ENCODE peak calls at places on chromosomes 11 and 22, in five cellular contexts. O, B, J, L and Z are unnamed samples.

GRCh38 chr11:17978553-17979287 is 34.1 kb downstream of the SERGEF start:
- DNase-seq in B (no peak), L (peak), J (peak), O (peak), Z (peak)

GRCh38 chr22:22769434-22770279 is 118.0 kb upstream of the IGLL5 start:
- DNase-seq in J (no peak), B (no peak), L (no peak), O (no peak), Z (no peak)

GRCh38 chr22:22099833-22100812 is 117.5 kb upstream of the TOP3B start:
- DNase-seq in J (no peak), B (no peak), O (no peak), L (no peak), Z (no peak)

GRCh38 chr11:118437046-118437735 is 899 bp downstream of the KMT2A start:
- DNase-seq in B (no peak), O (peak), J (peak), L (peak), Z (peak)

GRCh38 chr11:106249857-106250256 is 172.4 kb downstream of the AASDHPPT start:
- DNase-seq in O (no peak), J (no peak), L (no peak), B (no peak), Z (no peak)

GRCh38 chr22:42584364-42584940 is 30.2 kb downstream of the POLDIP3 start:
- DNase-seq in L (no peak), B (no peak), J (no peak), O (no peak), Z (no peak)

GRCh38 chr22:27692243-27692642 is 109.3 kb downstream of the MN1 start:
- DNase-seq in O (no peak), J (no peak), L (no peak), B (no peak), Z (no peak)

GRCh38 chr22:40922484-40923303 is 28.5 kb upstream of the RBX1 start:
- DNase-seq in B (no peak), O (no peak), J (no peak), L (no peak), Z (no peak)

GRCh38 chr11:62266558-62266957 is 3.4 kb upstream of the SCGB2A2 start:
- DNase-seq in B (no peak), O (no peak), L (no peak), J (no peak), Z (no peak)

GRCh38 chr11:62267576-62267975 is 2.4 kb upstream of the SCGB2A2 start:
- DNase-seq in J (no peak), O (no peak), L (no peak), B (no peak), Z (no peak)

GRCh38 chr11:62273284-62273683 is 3.3 kb downstream of the SCGB2A2 start:
- DNase-seq in J (no peak), L (no peak), O (no peak), B (no peak), Z (no peak)

GRCh38 chr11:62267050-62267449 is 2.9 kb upstream of the SCGB2A2 start:
- DNase-seq in O (no peak), B (no peak), L (no peak), J (no peak), Z (no peak)

GRCh38 chr11:62269654-62270278 is at the start of gene SCGB2A2:
- DNase-seq in J (no peak), B (no peak), L (no peak), O (no peak), Z (no peak)
- TF ChIP-seq CTCF in J (no peak), B (no peak), L (peak), O (peak), Z (peak)

GRCh38 chr11:60747359-60747873 is 9.3 kb upstream of the MS4A15 start:
- DNase-seq in O (no peak), L (no peak), J (no peak), B (no peak), Z (no peak)
- TF ChIP-seq POLR2A in O (no peak), L (no peak), J (no peak), B (no peak), Z (no peak)

GRCh38 chr11:62166371-62166770 is 23.6 kb upstream of the SCGB1D1 start:
- DNase-seq in L (no peak), O (no peak), J (no peak), B (no peak), Z (no peak)

GRCh38 chr11:62169448-62169847 is 20.6 kb upstream of the SCGB1D1 start:
- DNase-seq in J (no peak), O (peak), B (no peak), L (peak), Z (peak)

GRCh38 chr11:62169935-62170334 is 20.1 kb upstream of the SCGB1D1 start:
- DNase-seq in O (no peak), J (no peak), B (no peak), L (no peak), Z (no peak)

GRCh38 chr11:62176766-62177165 is 13.2 kb upstream of the SCGB1D1 start:
- DNase-seq in O (no peak), B (no peak), J (no peak), L (no peak), Z (no peak)

GRCh38 chr11:62171261-62171723 is 18.7 kb upstream of the SCGB1D1 start:
- DNase-seq in O (peak), B (peak), L (peak), J (peak), Z (no peak)
- TF ChIP-seq CTCF in O (peak), B (peak), L (peak), J (peak), Z (peak)

DNA sequence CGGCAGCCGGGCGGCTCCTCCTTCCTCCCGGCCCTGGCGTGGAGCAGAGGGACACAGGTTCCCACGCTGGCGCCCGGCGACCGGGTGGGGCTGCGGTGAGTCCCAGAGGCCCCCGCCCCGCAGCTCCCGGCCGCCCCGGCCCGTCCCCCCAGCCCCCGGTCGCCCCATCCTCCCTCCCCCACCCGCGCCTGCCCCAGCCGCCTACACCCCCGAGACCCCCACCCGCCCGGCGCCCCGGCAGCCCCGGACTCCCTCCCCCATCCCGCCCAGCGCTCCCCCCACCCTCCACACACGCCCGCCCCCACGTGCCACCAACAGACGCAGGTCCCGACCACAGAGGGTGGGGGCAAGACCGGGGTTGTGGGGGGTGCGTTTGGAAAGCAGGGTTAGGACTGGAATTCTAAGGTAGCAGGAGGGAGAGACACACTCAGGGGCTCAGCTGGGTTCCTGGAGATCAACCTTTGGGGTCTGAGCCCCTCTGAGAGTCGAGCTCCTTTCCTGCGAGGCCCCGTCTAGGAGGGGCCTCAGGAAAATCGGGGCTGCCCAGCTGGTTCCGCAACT is 299 bp downstream of the PGGHG start:
- DNase-seq in J (no peak), B (peak), L (peak), O (no peak), Z (no peak)
- TF ChIP-seq POLR2A in J (no peak), B (no peak), L (no peak), O (no peak), Z (no peak)

GRCh38 chr11:12102588-12103410 is 7.6 kb upstream of the MICAL2 start:
- DNase-seq in O (no peak), L (no peak), B (no peak), J (no peak), Z (no peak)
- TF ChIP-seq CTCF in O (peak), L (no peak), B (no peak), J (no peak), Z (no peak)

GRCh38 chr22:31853736-31854500 is 90.4 kb upstream of the YWHAH start:
- DNase-seq in L (no peak), O (no peak), B (no peak), J (no peak), Z (no peak)
- TF ChIP-seq POLR2A in L (no peak), O (no peak), B (no peak), J (no peak), Z (no peak)

DNA sequence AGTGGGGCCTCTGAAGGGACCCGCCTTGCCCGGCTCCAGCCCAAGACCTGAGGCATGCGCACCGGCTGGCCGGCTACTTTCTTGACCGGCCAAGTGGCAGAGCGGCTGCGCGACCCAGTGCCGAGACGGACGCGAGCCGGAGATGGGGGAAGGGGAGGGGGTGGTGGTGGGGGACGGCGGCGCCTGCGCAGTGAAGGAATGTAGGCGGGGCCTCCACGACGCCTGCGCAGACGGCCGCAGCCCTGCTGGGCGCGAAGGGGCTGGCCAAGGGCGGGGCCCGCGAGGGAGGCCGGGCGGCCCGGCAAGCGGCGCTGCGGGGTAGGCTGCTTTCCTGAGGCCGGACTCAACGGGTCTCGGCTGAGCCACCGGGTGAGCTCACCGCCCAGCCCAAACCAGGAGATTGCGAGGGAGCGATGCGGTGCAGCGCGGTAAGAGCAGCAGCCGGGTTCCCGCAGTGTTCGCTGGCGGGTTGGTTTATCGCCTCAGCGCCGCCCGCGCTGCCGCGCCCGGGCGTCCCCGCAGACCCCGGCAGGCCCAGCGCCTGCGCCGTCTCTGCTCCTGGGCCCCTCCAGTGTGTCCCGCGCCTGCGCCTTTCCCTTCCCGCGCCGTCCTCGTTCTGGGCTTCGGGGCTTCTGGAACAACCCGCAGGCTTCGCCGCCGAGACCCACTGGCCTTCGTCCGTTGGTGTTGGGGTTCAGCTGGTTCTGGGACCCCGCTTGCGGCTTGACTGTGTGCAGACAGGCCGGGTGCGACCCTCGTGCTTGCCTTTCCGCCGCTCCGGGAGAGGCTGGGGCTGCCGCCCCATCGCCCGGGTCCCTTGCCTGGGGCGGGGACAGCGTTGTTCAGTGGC is at the start of gene SPECC1L:
- DNase-seq in J (peak), O (peak), B (peak), L (peak), Z (peak)
- TF ChIP-seq CTCF in J (no peak), O (peak), B (no peak), L (peak), Z (peak)

GRCh38 chr11:96322775-96323642 is 20.0 kb downstream of the MAML2 start:
- DNase-seq in J (no peak), B (no peak), L (no peak), O (no peak), Z (no peak)
- TF ChIP-seq POLR2A in J (no peak), B (no peak), L (no peak), O (no peak), Z (no peak)

DNA sequence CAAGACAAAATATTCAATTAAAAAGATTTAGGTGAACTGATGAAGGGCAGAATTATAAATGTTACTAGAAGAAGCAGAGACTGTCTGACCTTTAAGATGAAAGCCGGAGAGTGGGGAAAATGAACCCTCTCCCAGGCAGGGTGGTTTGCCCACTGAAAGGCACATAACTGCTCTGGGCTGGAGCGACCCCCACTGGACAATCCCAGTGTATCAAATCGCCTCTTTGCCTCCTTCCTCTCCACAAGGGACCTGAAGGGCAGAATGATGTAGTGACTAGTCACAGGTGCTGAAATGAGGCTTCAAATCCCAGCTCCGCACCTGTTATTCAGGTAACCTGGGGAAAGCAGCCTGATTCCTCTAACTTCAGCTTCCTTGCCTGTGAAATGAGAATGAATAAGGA is 69.0 kb downstream of the EFCAB6 start:
- DNase-seq in O (no peak), B (no peak), L (no peak), J (no peak), Z (no peak)
- TF ChIP-seq CTCF in O (no peak), B (no peak), L (no peak), J (no peak), Z (no peak)